ENCODE peak calls at places on chromosomes 16 and 17, in nine cellular contexts. One of them, this sample, is unnamed.

GRCh38 chr17:78316867-78317816 is 42.7 kb downstream of the SOCS3 start:
- DNase-seq in foreskin fibroblast: peak; percentile 45
- DNase-seq in HCEC 1CT: no peak
- DNase-seq in SJSA1: no peak
- DNase-seq in NCI-H748 treated with DMSO at 0.1 percent for 48 hours: no peak
- DNase-seq in astrocyte: peak; percentile 42
- DNase-seq in GOT3: no peak
- DNase-seq in PC-3: peak; percentile 50
- DNase-seq in fibroblast of the aortic adventitia: peak; percentile 45
- DNase-seq in this sample: peak; percentile 51

GRCh38 chr17:51029568-51030463 is 90.9 kb downstream of the SPAG9 start:
- DNase-seq in GOT3: no peak
- DNase-seq in fibroblast of the aortic adventitia: peak; percentile 66
- DNase-seq in PC-3: no peak
- DNase-seq in SJSA1: peak; percentile 43
- DNase-seq in NCI-H748 treated with DMSO at 0.1 percent for 48 hours: no peak
- DNase-seq in HCEC 1CT: no peak
- DNase-seq in astrocyte: no peak
- DNase-seq in foreskin fibroblast: no peak
- DNase-seq in this sample: no peak

GRCh38 chr17:4407216-4407615 is 26.5 kb upstream of the SPNS3 start:
- DNase-seq in GOT3: no peak
- DNase-seq in HCEC 1CT: no peak
- DNase-seq in astrocyte: no peak
- DNase-seq in PC-3: no peak
- DNase-seq in fibroblast of the aortic adventitia: peak; percentile 7
- DNase-seq in foreskin fibroblast: no peak
- DNase-seq in SJSA1: no peak
- DNase-seq in NCI-H748 treated with DMSO at 0.1 percent for 48 hours: no peak
- DNase-seq in this sample: no peak

GRCh38 chr16:70494777-70495176 is 28.6 kb downstream of the COG4 start:
- DNase-seq in GOT3: no peak
- DNase-seq in HCEC 1CT: no peak
- DNase-seq in SJSA1: no peak
- DNase-seq in foreskin fibroblast: no peak
- DNase-seq in NCI-H748 treated with DMSO at 0.1 percent for 48 hours: no peak
- DNase-seq in PC-3: no peak
- DNase-seq in astrocyte: no peak
- DNase-seq in fibroblast of the aortic adventitia: no peak
- DNase-seq in this sample: no peak

GRCh38 chr16:51359141-51359960 is 208.3 kb upstream of the SALL1 start:
- DNase-seq in GOT3: no peak
- DNase-seq in foreskin fibroblast: peak; percentile 39
- DNase-seq in fibroblast of the aortic adventitia: peak; percentile 37
- DNase-seq in astrocyte: no peak
- DNase-seq in PC-3: no peak
- DNase-seq in HCEC 1CT: no peak
- DNase-seq in SJSA1: no peak
- DNase-seq in NCI-H748 treated with DMSO at 0.1 percent for 48 hours: no peak
- DNase-seq in this sample: no peak

GRCh38 chr16:57807968-57808528 is 5.8 kb upstream of the KIFC3 start:
- DNase-seq in astrocyte: peak; percentile 90
- DNase-seq in GOT3: peak; percentile 49
- DNase-seq in foreskin fibroblast: peak; percentile 73
- DNase-seq in HCEC 1CT: peak; percentile 81
- DNase-seq in NCI-H748 treated with DMSO at 0.1 percent for 48 hours: peak; percentile 14
- DNase-seq in fibroblast of the aortic adventitia: peak; percentile 95
- DNase-seq in PC-3: peak; percentile 94
- DNase-seq in SJSA1: peak; percentile 98
- DNase-seq in this sample: peak; percentile 94

GRCh38 chr16:29873319-29873718 is 10.3 kb upstream of the CDIPT start:
- DNase-seq in foreskin fibroblast: no peak
- DNase-seq in SJSA1: no peak
- DNase-seq in GOT3: no peak
- DNase-seq in HCEC 1CT: no peak
- DNase-seq in PC-3: no peak
- DNase-seq in NCI-H748 treated with DMSO at 0.1 percent for 48 hours: no peak
- DNase-seq in fibroblast of the aortic adventitia: no peak
- DNase-seq in astrocyte: no peak
- DNase-seq in this sample: no peak

GRCh38 chr17:28953444-28954118 is 2.3 kb upstream of the PHF12 start:
- DNase-seq in SJSA1: peak; percentile 28
- DNase-seq in foreskin fibroblast: no peak
- DNase-seq in fibroblast of the aortic adventitia: peak; percentile 49
- DNase-seq in HCEC 1CT: peak; percentile 40
- DNase-seq in PC-3: peak; percentile 54
- DNase-seq in astrocyte: no peak
- DNase-seq in GOT3: no peak
- DNase-seq in NCI-H748 treated with DMSO at 0.1 percent for 48 hours: peak; percentile 44
- DNase-seq in this sample: no peak

GRCh38 chr16:11794991-11795886 is 1.8 kb downstream of the ZC3H7A start:
- DNase-seq in HCEC 1CT: no peak
- DNase-seq in PC-3: no peak
- DNase-seq in NCI-H748 treated with DMSO at 0.1 percent for 48 hours: no peak
- DNase-seq in fibroblast of the aortic adventitia: no peak
- DNase-seq in astrocyte: no peak
- DNase-seq in foreskin fibroblast: no peak
- DNase-seq in GOT3: no peak
- DNase-seq in SJSA1: no peak
- DNase-seq in this sample: no peak

GRCh38 chr17:36600936-36601302 is 464 bp upstream of the MRM1 start:
- DNase-seq in foreskin fibroblast: no peak
- DNase-seq in PC-3: no peak
- DNase-seq in NCI-H748 treated with DMSO at 0.1 percent for 48 hours: no peak
- DNase-seq in fibroblast of the aortic adventitia: no peak
- DNase-seq in SJSA1: no peak
- DNase-seq in HCEC 1CT: no peak
- DNase-seq in astrocyte: no peak
- DNase-seq in GOT3: no peak
- DNase-seq in this sample: no peak

GRCh38 chr16:51057102-51057793 is 93.8 kb downstream of the SALL1 start:
- DNase-seq in fibroblast of the aortic adventitia: no peak
- DNase-seq in SJSA1: no peak
- DNase-seq in astrocyte: no peak
- DNase-seq in GOT3: no peak
- DNase-seq in NCI-H748 treated with DMSO at 0.1 percent for 48 hours: no peak
- DNase-seq in HCEC 1CT: no peak
- DNase-seq in PC-3: no peak
- DNase-seq in foreskin fibroblast: no peak
- DNase-seq in this sample: no peak

GRCh38 chr17:77378318-77379064 is 237.7 kb downstream of the SEC14L1 start:
- DNase-seq in foreskin fibroblast: no peak
- DNase-seq in astrocyte: no peak
- DNase-seq in fibroblast of the aortic adventitia: no peak
- DNase-seq in SJSA1: no peak
- DNase-seq in HCEC 1CT: no peak
- DNase-seq in GOT3: no peak
- DNase-seq in PC-3: no peak
- DNase-seq in NCI-H748 treated with DMSO at 0.1 percent for 48 hours: no peak
- DNase-seq in this sample: no peak